ENCODE peak calls at places on chromosomes 5 and 9, in seven cellular contexts. I is mucosa of gallbladder; M is stimulated activated CD8-positive, alpha-beta memory T cell treated with anti-CD3 and anti-CD28 coated beads, Interleukin-15, amount 100 ng/mL, for 1 hour; P is GF-D8; S is T-cell; N is NCI-H1105; J is COR-L47. W is an unnamed sample.

GRCh38 chr9:137457406-137458193 is 1.5 kb downstream of the NSMF start:
- DNase-seq in S (no peak), M (no peak), N (no peak), I (no peak), P (no peak), J (peak; percentile 63), W (no peak)

GRCh38 chr9:34419716-34420504 is 38.5 kb downstream of the FAM219A start:
- DNase-seq in M (no peak), S (no peak), P (no peak), J (no peak), N (no peak), I (no peak), W (peak; percentile 57)

GRCh38 chr9:124251605-124252366 is 6.0 kb upstream of the NEK6 start:
- DNase-seq in J (no peak), S (no peak), I (no peak), P (no peak), N (no peak), M (no peak), W (peak; percentile 55)

GRCh38 chr5:33890633-33891032 is 1.2 kb downstream of the ADAMTS12 start:
- DNase-seq in I (no peak), N (no peak), S (no peak), P (no peak), M (no peak), J (no peak), W (no peak)

GRCh38 chr5:79619849-79620248 is 7.6 kb downstream of the TENT2 start:
- DNase-seq in N (no peak), M (no peak), I (no peak), J (no peak), P (no peak), S (no peak), W (no peak)

GRCh38 chr5:65015767-65016166 is 247.0 kb downstream of the CWC27 start:
- DNase-seq in P (no peak), N (no peak), S (no peak), I (no peak), M (no peak), J (no peak), W (no peak)

GRCh38 chr5:154211611-154212390 is 21.3 kb downstream of the GALNT10 start:
- DNase-seq in M (no peak), S (no peak), I (no peak), N (no peak), P (peak; percentile 40), J (no peak), W (no peak)

GRCh38 chr5:68274847-68275700 is 59.5 kb downstream of the PIK3R1 start:
- DNase-seq in P (no peak), I (no peak), S (no peak), N (no peak), M (no peak), J (no peak), W (no peak)

GRCh38 chr9:79623799-79624721 is 52.3 kb downstream of the TLE4 start:
- DNase-seq in J (no peak), I (peak; percentile 21), P (peak; percentile 97), S (peak; percentile 14), M (peak; percentile 11), N (no peak), W (no peak)

GRCh38 chr9:87128844-87129493 is 181.7 kb upstream of the GAS1 start:
- DNase-seq in N (no peak), M (no peak), S (no peak), J (no peak), P (no peak), I (no peak), W (no peak)

GRCh38 chr9:133931059-133931458 is 61.1 kb downstream of the VAV2 start:
- DNase-seq in P (no peak), J (peak; percentile 4), N (no peak), S (no peak), I (no peak), M (no peak), W (no peak)

GRCh38 chr9:93268551-93269314 is 84.8 kb downstream of the WNK2 start:
- DNase-seq in N (peak; percentile 95), I (peak; percentile 28), S (peak; percentile 49), P (no peak), J (peak; percentile 86), M (no peak), W (no peak)

GRCh38 chr9:5569357-5569756 is 59.0 kb downstream of the PDCD1LG2 start:
- DNase-seq in I (no peak), J (no peak), S (no peak), M (no peak), P (no peak), N (no peak), W (no peak)

GRCh38 chr5:150642567-150642927 is 2.1 kb downstream of the SYNPO start:
- DNase-seq in S (no peak), P (no peak), N (no peak), J (peak; percentile 19), I (peak; percentile 87), M (no peak), W (no peak)

GRCh38 chr5:135343417-135343816 is 55.6 kb downstream of the MACROH2A1 start:
- DNase-seq in S (no peak), P (no peak), M (no peak), I (no peak), J (no peak), N (no peak), W (no peak)

GRCh38 chr5:131782717-131783116 is 14.1 kb downstream of the FNIP1 start:
- DNase-seq in S (no peak), M (no peak), N (no peak), I (no peak), J (no peak), P (no peak), W (no peak)

GRCh38 chr9:122251351-122251750 is 13.3 kb downstream of the RBM18 start:
- DNase-seq in I (no peak), P (no peak), N (no peak), S (no peak), J (no peak), M (no peak), W (peak; percentile 45)

GRCh38 chr5:149847611-149848010 is 97.0 kb downstream of the PDE6A start:
- DNase-seq in S (no peak), P (no peak), I (no peak), J (no peak), N (no peak), M (no peak), W (no peak)

GRCh38 chr5:172380992-172381643 is 73.2 kb downstream of the SH3PXD2B start:
- DNase-seq in N (peak; percentile 62), P (no peak), I (peak; percentile 30), J (peak; percentile 59), M (no peak), S (no peak), W (peak; percentile 9)

GRCh38 chr5:79020861-79021561 is 35.9 kb upstream of the ARSB start:
- DNase-seq in I (peak; percentile 61), J (peak; percentile 14), M (no peak), S (no peak), P (no peak), N (peak; percentile 19), W (peak; percentile 44)

GRCh38 chr5:96195053-96195452 is 233.4 kb upstream of the ELL2 start:
- DNase-seq in J (no peak), N (no peak), P (no peak), M (no peak), S (no peak), I (no peak), W (no peak)

GRCh38 chr5:175710361-175710760 is 52.5 kb downstream of the HRH2 start:
- DNase-seq in M (no peak), N (no peak), P (no peak), J (no peak), I (no peak), S (no peak), W (no peak)

GRCh38 chr9:4262735-4263141 is 37.1 kb downstream of the GLIS3 start:
- DNase-seq in S (no peak), N (no peak), J (no peak), I (no peak), P (no peak), M (no peak), W (peak; percentile 60)

GRCh38 chr5:167639213-167639612 is 652.2 kb upstream of the WWC1 start:
- DNase-seq in N (no peak), I (no peak), J (no peak), S (no peak), M (no peak), P (no peak), W (no peak)

GRCh38 chr9:137972355-137972987 is 94.9 kb downstream of the CACNA1B start:
- DNase-seq in M (no peak), N (no peak), I (no peak), S (no peak), J (no peak), P (no peak), W (no peak)

W was measured in COLO829.